ENCODE peak calls at places on chromosomes 4 and X, in six cellular contexts. M, R, F, S, V and B are unnamed samples.
A peak's percentile ranks its signal among the peaks of the same experiment; 100 is the strongest.

GRCh38 chrX:53281321-53281822 is at the start of gene IQSEC2:
- DNase-seq in S (no peak), M (peak; percentile 79), V (no peak), F (peak; percentile 35), R (peak; percentile 57), B (no peak)

GRCh38 chr4:123930971-123931370 is 534.4 kb downstream of the SPRY1 start:
- DNase-seq in V (no peak), M (no peak), R (no peak), S (no peak), F (no peak), B (no peak)

GRCh38 chr4:13888112-13888511 is 260.6 kb upstream of the BOD1L1 start:
- DNase-seq in S (no peak), F (no peak), R (peak; percentile 73), V (no peak), M (peak; percentile 62), B (no peak)

GRCh38 chr4:65724973-65725372 is 54.7 kb upstream of the EPHA5 start:
- DNase-seq in F (no peak), V (no peak), R (no peak), M (no peak), S (no peak), B (no peak)

GRCh38 chrX:45767021-45767491 is 566.4 kb upstream of the DIPK2B start:
- DNase-seq in M (peak; percentile 30), R (peak; percentile 45), S (no peak), V (no peak), F (no peak), B (no peak)

GRCh38 chr4:107988763-107989035 is 990 bp upstream of the HADH start:
- DNase-seq in S (no peak), V (no peak), F (no peak), M (no peak), R (no peak), B (no peak)

GRCh38 chrX:150533863-150534262 is 34.6 kb upstream of the MTM1 start:
- DNase-seq in V (no peak), F (no peak), M (no peak), R (no peak), S (no peak), B (no peak)

GRCh38 chr4:94304365-94304971 is 38.2 kb downstream of the HPGDS start:
- DNase-seq in V (no peak), M (peak; percentile 38), R (peak; percentile 19), F (peak; percentile 12), S (peak; percentile 1), B (peak; percentile 6)

GRCh38 chrX:114058988-114059418 is 524.9 kb upstream of the HTR2C start:
- DNase-seq in R (no peak), V (no peak), S (no peak), F (peak; percentile 2), M (no peak), B (no peak)

GRCh38 chr4:72948080-72948479 is 121.4 kb downstream of the COX18 start:
- DNase-seq in R (no peak), V (no peak), M (no peak), S (no peak), F (no peak), B (no peak)

GRCh38 chr4:184397516-184398163 is 76.7 kb downstream of the IRF2 start:
- DNase-seq in V (no peak), M (no peak), R (no peak), S (no peak), F (peak; percentile 84), B (no peak)

GRCh38 chrX:151701071-151701470 is 5.8 kb downstream of the PRRG3 start:
- DNase-seq in M (no peak), F (no peak), V (no peak), R (no peak), S (no peak), B (no peak)

GRCh38 chrX:21963736-21964135 is 23.2 kb downstream of the SMS start:
- DNase-seq in R (no peak), S (no peak), F (no peak), V (no peak), M (no peak), B (no peak)

GRCh38 chrX:47030339-47030738 is 47.9 kb upstream of the RGN start:
- DNase-seq in F (peak; percentile 87), M (peak; percentile 71), R (peak; percentile 36), S (peak; percentile 15), V (peak; percentile 22), B (peak; percentile 22)

GRCh38 chr4:121789960-121790829 is 10.9 kb upstream of the EXOSC9 start:
- DNase-seq in M (no peak), R (peak; percentile 62), S (no peak), F (no peak), V (no peak), B (no peak)

GRCh38 chr4:132240094-132240493 is 909.0 kb upstream of the PCDH10 start:
- DNase-seq in F (no peak), S (no peak), V (no peak), R (no peak), M (no peak), B (no peak)

GRCh38 chr4:4726051-4726450 is 133.4 kb upstream of the MSX1 start:
- DNase-seq in S (no peak), R (no peak), F (no peak), M (peak; percentile 33), V (no peak), B (no peak)

GRCh38 chr4:55543858-55544257 is 2.9 kb downstream of the CLOCK start:
- DNase-seq in M (no peak), V (no peak), S (no peak), R (peak; percentile 38), F (no peak), B (no peak)

GRCh38 chrX:110915579-110915978 is 120.0 kb upstream of the CHRDL1 start:
- DNase-seq in M (no peak), V (no peak), F (no peak), R (no peak), S (no peak), B (no peak)

GRCh38 chr4:84597450-84597849 is 14.5 kb downstream of the CDS1 start:
- DNase-seq in V (no peak), F (no peak), S (no peak), M (no peak), R (peak; percentile 79), B (no peak)

GRCh38 chrX:97847885-97848679 is 964.4 kb downstream of the RPA4 start:
- DNase-seq in M (no peak), S (no peak), V (no peak), F (no peak), R (no peak), B (no peak)

GRCh38 chrX:13091111-13091765 is 46.8 kb upstream of the FAM9C start:
- DNase-seq in R (no peak), M (no peak), S (no peak), V (no peak), F (peak; percentile 60), B (no peak)

GRCh38 chr4:17347445-17347844 is 164.4 kb downstream of the QDPR start:
- DNase-seq in F (peak; percentile 47), S (peak; percentile 20), M (peak; percentile 3), R (no peak), V (peak; percentile 23), B (peak; percentile 18)

GRCh38 chr4:147542229-147542990 is 61.5 kb downstream of the EDNRA start:
- DNase-seq in V (no peak), M (no peak), R (no peak), F (no peak), S (no peak), B (no peak)

GRCh38 chr4:23269583-23269982 is 576.8 kb downstream of the GBA3 start:
- DNase-seq in R (no peak), M (no peak), S (no peak), F (no peak), V (no peak), B (no peak)

GRCh38 chr4:94333864-94334263 is 8.8 kb downstream of the HPGDS start:
- DNase-seq in M (no peak), V (no peak), S (no peak), R (no peak), F (no peak), B (no peak)

GRCh38 chr4:139617702-139618490 is 47.7 kb upstream of the MGST2 start:
- DNase-seq in F (no peak), V (no peak), M (peak; percentile 37), S (no peak), R (no peak), B (no peak)

GRCh38 chr4:16745009-16745408 is 153.4 kb downstream of the LDB2 start:
- DNase-seq in F (peak; percentile 38), S (no peak), V (no peak), R (no peak), M (no peak), B (no peak)

GRCh38 chrX:135185795-135186443 is 14.7 kb upstream of the CT55 start:
- DNase-seq in F (peak; percentile 50), V (no peak), R (peak; percentile 36), M (peak; percentile 58), S (peak; percentile 26), B (peak; percentile 5)